ENCODE peak calls at places on chromosomes 12 and 14, in seven cellular contexts. L, B, C, A, D, E and N are unnamed samples. For H3K79me1, the result is how much of the 10 kb centered on the place peaks cover.

GRCh38 chr14:37340353-37340752 is 142.6 kb downstream of the MIPOL1 start:
- DNase-seq in E (no peak), D (no peak), L (no peak), C (no peak), B (no peak), A (peak), N (no peak)

GRCh38 chr12:131375261-131375971 is 335.5 kb upstream of the SFSWAP start:
- DNase-seq in L (no peak), B (no peak), D (no peak), E (no peak), C (peak), A (no peak), N (no peak)

GRCh38 chr12:21566907-21567355 is 37.7 kb downstream of the GYS2 start:
- DNase-seq in E (no peak), B (no peak), L (no peak), D (no peak), A (no peak), C (no peak), N (no peak)

GRCh38 chr14:72605096-72605920 is 288.6 kb downstream of the DPF3 start:
- DNase-seq in C (no peak), A (no peak), D (no peak), B (no peak), L (no peak), E (no peak), N (no peak)

GRCh38 chr12:116924558-116925453 is 14.1 kb downstream of the FBXW8 start:
- DNase-seq in L (peak), E (no peak), A (peak), B (peak), D (peak), C (peak), N (no peak)

GRCh38 chr12:124761876-124762275 is 101.8 kb downstream of the SCARB1 start:
- DNase-seq in A (no peak), E (no peak), L (peak), C (no peak), B (no peak), D (no peak), N (no peak)

GRCh38 chr14:96625436-96625945 is 123.3 kb downstream of the PAPOLA start:
- DNase-seq in L (no peak), D (no peak), C (peak), B (no peak), A (no peak), E (no peak), N (no peak)

GRCh38 chr14:65164068-65164824 is 61.9 kb upstream of the MAX start:
- DNase-seq in D (no peak), C (no peak), A (peak), L (peak), E (no peak), B (peak), N (peak)

GRCh38 chr12:119363490-119363889 is 29.0 kb downstream of the CCDC60 start:
- DNase-seq in C (no peak), B (no peak), D (no peak), A (no peak), E (no peak), L (no peak), N (no peak)

GRCh38 chr12:111441107-111441928 is 35.6 kb downstream of the SH2B3 start:
- DNase-seq in A (no peak), B (no peak), L (no peak), E (no peak), D (no peak), C (peak), N (no peak)

GRCh38 chr12:14259481-14260010 is 105.9 kb upstream of the ATF7IP start:
- DNase-seq in D (no peak), E (no peak), B (no peak), A (no peak), C (no peak), L (no peak), N (no peak)
- H3K4me2 ChIP-seq in D (no peak), E (peak), B (no peak), A (no peak), C (no peak), L (no peak), N (no peak)

GRCh38 chr14:22313172-22313801 is 275.7 kb downstream of the DAD1 start:
- DNase-seq in E (no peak), C (no peak), A (no peak), L (no peak), B (peak), D (no peak), N (no peak)

GRCh38 chr14:22311625-22312024 is 277.4 kb downstream of the DAD1 start:
- DNase-seq in B (no peak), D (no peak), A (no peak), L (no peak), E (no peak), C (no peak), N (no peak)

GRCh38 chr14:22316473-22316872 is 272.6 kb downstream of the DAD1 start:
- DNase-seq in A (no peak), E (no peak), L (no peak), B (no peak), C (no peak), D (no peak), N (no peak)

GRCh38 chr14:22315336-22315735 is 273.7 kb downstream of the DAD1 start:
- DNase-seq in A (no peak), D (no peak), B (no peak), L (no peak), C (no peak), E (no peak), N (no peak)

DNA sequence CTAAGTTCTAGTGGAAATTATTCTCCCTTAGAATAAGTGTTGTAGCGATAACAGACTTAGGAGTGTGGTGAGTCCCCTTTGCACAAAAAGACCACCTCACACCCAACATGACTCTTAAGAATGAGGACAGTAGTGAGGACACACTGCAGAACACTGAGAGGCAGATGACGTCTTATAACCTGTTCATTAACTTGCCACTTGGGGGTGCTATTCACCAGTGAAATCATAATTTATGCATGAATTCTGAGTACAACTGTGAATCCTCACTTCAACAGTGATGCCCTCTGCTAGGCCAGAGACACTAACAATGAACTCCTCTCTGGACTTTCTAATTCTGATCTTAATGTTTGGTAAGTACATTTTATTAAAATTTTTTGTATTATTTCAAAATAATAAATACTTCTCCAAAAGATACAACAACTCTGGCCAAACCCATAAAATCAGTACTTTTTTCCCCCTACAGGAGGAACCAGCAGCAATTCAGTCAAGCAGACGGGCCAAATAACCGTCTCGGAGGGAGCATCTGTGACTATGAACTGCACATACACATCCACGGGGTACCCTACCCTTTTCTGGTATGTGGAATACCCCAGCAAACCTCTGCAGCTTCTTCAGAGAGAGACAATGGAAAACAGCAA is 274.7 kb downstream of the DAD1 start:
- DNase-seq in B (peak), D (peak), A (peak), L (peak), C (peak), E (no peak), N (peak)
- H3K79me1 ChIP-seq in B (under half), D (under half), A (under half), L (under half), C (under half), E (under half), N (under half)

DNA sequence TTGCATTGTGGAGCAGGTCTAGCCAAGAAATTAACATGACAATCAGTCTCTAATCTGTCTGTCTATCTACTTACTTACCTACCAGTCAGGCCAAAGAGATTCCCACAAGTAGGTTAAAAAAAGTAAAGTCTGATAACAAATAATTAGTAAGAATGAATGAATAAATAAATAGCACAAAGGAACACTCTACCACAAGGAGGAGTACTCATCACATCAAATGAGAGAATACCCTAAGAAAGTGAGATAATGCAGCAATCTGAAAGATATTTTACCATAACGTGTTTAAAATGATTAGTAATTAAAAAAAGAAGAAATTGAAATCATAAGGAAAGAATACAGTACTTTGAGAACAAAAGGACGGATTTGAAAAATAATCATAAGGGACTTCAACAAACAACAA is 187.2 kb downstream of the SYNE2 start:
- DNase-seq in A (peak), D (no peak), C (no peak), L (peak), E (no peak), B (peak), N (no peak)
- H3K4ac ChIP-seq in A (no peak), D (no peak), C (no peak), L (no peak), E (no peak), B (no peak), N (no peak)

GRCh38 chr12:47737936-47738335 is 12.6 kb upstream of the ENDOU start:
- DNase-seq in E (no peak), L (no peak), C (no peak), B (no peak), A (no peak), D (no peak), N (no peak)
- H3K4me2 ChIP-seq in E (no peak), L (no peak), C (no peak), B (no peak), A (no peak), D (no peak), N (no peak)

DNA sequence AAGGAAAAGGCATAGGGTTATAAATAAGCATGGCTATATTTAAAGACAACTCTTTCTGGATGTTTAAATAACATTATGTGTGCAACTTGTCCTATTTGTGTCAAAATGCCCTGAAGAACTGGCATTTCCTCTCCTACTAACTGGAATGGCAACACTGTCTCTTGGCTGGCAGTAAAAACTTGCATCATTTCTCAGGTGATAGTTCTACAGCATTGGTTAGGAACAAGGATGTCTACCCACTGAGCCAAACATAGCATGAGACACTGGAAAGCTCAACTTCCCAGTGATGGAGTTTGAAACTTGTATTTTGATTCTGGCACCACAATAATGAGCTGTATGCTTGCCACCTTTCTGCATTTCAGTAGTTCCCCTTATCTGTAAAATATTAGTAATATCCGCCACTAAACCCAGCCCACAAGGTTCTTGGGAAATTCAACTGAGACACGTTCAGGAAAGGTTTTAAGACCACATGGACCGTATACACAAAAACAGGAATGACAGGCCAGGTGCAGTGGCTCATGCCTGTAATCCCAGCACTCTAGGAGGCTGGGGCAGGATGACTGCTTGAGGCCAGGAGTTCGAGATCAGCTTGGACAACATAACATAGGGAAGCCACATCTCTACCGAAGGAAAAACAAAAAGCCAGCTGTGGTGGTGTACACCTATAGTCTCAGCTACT is 5.1 kb downstream of the SLC38A2 start:
- DNase-seq in D (no peak), E (no peak), C (no peak), L (no peak), B (no peak), A (no peak), N (no peak)
- H3K79me1 ChIP-seq in D (under half), E (under half), C (under half), L (under half), B (under half), A (under half), N (under half)